ENCODE peak calls at places on chromosomes 11 and 22, in six cellular contexts. N is HepG2, E is A549, F is K562, B is GM12878, Y is endothelial cell of umbilical vein. U is an unnamed sample.

GRCh38 chr11:9203715-9204311 is 61.3 kb downstream of the DENND5A start:
- DNase-seq in B (no peak), N (peak; percentile 10), E (no peak), Y (peak; percentile 17), F (no peak), U (peak; percentile 42)

GRCh38 chr22:38549106-38549884 is 20.7 kb downstream of the DMC1 start:
- DNase-seq in N (no peak), F (no peak), B (no peak), Y (no peak), E (no peak), U (peak; percentile 30)

GRCh38 chr11:108128772-108129171 is 7.4 kb downstream of the ACAT1 start:
- DNase-seq in B (no peak), N (no peak), Y (no peak), F (no peak), E (no peak), U (no peak)

GRCh38 chr11:124481365-124482323 is 36.1 kb upstream of the OR8B8 start:
- DNase-seq in Y (peak; percentile 27), F (peak; percentile 77), E (peak; percentile 2), B (no peak), N (peak; percentile 9), U (peak; percentile 73)

GRCh38 chr11:6437993-6438392 is 2.8 kb downstream of the HPX start:
- DNase-seq in Y (no peak), E (no peak), B (no peak), N (no peak), F (no peak), U (peak; percentile 33)

GRCh38 chr11:12248330-12248729 is 129.0 kb upstream of the PARVA start:
- DNase-seq in N (peak; percentile 69), B (no peak), F (no peak), E (no peak), Y (peak; percentile 67), U (no peak)

GRCh38 chr11:120134931-120135228 is 3.0 kb downstream of the TRIM29 start:
- DNase-seq in N (no peak), Y (no peak), E (no peak), B (no peak), F (no peak), U (no peak)

GRCh38 chr11:67304511-67305113 is 1.3 kb downstream of the SSH3 start:
- DNase-seq in E (no peak), B (no peak), F (no peak), Y (no peak), N (no peak), U (peak; percentile 25)

GRCh38 chr22:21947040-21948014 is 5.3 kb downstream of the PPM1F start:
- DNase-seq in B (no peak), E (no peak), N (peak; percentile 27), F (peak; percentile 98), Y (peak; percentile 66), U (peak; percentile 28)

GRCh38 chr22:28810839-28811491 is 10.6 kb upstream of the XBP1 start:
- DNase-seq in N (peak; percentile 96), Y (peak; percentile 88), F (no peak), B (no peak), E (no peak), U (peak; percentile 93)

GRCh38 chr11:6320411-6321207 is at the start of gene CAVIN3:
- DNase-seq in E (peak; percentile 23), B (peak; percentile 43), Y (peak; percentile 79), N (no peak), F (no peak), U (peak; percentile 15)

GRCh38 chr11:10456519-10456918 is 1.5 kb downstream of the AMPD3 start:
- DNase-seq in F (peak; percentile 49), Y (no peak), E (no peak), N (no peak), B (no peak), U (peak; percentile 30)

GRCh38 chr22:24133187-24133965 is 47.9 kb upstream of the SUSD2 start:
- DNase-seq in E (no peak), N (no peak), B (no peak), F (no peak), Y (no peak), U (peak; percentile 49)

GRCh38 chr11:61683116-61683515 is 2.9 kb downstream of the DAGLA start:
- DNase-seq in N (no peak), Y (no peak), F (no peak), B (no peak), E (no peak), U (no peak)

GRCh38 chr11:61683961-61684869 is 4.0 kb downstream of the DAGLA start:
- DNase-seq in B (no peak), F (no peak), E (no peak), N (no peak), Y (no peak), U (peak; percentile 46)

GRCh38 chr11:61679893-61680621 is at the start of gene DAGLA:
- DNase-seq in Y (peak; percentile 54), F (peak; percentile 93), B (no peak), E (peak; percentile 66), N (peak; percentile 49), U (peak; percentile 72)

GRCh38 chr11:61680622-61681191 is 516 bp downstream of the DAGLA start:
- DNase-seq in Y (no peak), N (no peak), F (no peak), E (no peak), B (no peak), U (no peak)

GRCh38 chr11:61682093-61682732 is 2.0 kb downstream of the DAGLA start:
- DNase-seq in Y (peak; percentile 71), F (no peak), B (no peak), N (peak; percentile 99), E (no peak), U (no peak)
- H3K4me3 ChIP-seq in Y (no peak overlapping the region), F (no peak overlapping the region), B (no peak overlapping the region), N (peak overlapping the region; percentile 74), E (no peak overlapping the region), U (no peak overlapping the region)

GRCh38 chr22:27800250-27801131 is 1.1 kb downstream of the MN1 start:
- DNase-seq in F (no peak), N (no peak), B (no peak), Y (no peak), E (no peak), U (no peak)
- TF ChIP-seq POLR2A in F (no peak), N (no peak), B (no peak), Y (no peak), E (no peak), U (no peak)

GRCh38 chr11:128388182-128388815 is 199.1 kb downstream of the ETS1 start:
- DNase-seq in Y (no peak), F (no peak), B (no peak), E (no peak), N (no peak), U (no peak)
- TF ChIP-seq MYC in Y (no peak), F (no peak), B (no peak), E (no peak), N (no peak), U (no peak)

DNA sequence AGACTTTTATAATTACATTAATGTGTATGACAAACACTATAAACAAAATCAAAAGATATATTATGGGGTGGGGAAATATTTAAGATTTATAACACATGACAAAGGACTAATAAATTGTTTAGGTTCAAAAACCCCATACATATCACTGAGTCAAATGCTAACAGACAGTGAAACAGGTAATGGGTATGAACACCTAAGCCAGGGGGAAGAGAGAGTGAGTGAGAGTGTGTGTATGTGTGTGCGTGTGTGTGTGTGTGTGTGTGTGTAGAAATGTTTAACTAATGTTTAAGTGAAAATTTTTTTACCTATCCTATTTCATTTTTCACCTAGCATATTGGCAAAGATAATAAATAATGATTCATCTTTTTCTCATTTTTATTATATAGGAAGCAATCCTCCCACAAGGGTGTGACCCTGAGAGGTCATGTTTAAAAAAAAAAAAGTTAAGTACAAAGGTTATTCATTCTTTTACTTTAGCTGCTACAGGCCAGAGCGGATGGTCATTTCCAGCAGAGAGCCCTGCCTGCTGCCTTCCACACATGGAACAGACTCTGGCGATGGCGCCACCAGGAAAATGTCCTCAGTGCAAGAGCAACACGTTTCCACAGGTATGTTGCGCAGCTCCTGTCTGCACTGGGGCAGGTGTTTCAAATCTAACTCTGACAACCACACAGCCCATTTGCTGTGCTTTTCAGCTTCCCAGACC is 72.9 kb downstream of the PISD start:
- DNase-seq in B (no peak), Y (no peak), F (no peak), E (no peak), N (peak; percentile 69), U (no peak)
- H3K4me3 ChIP-seq in B (no peak overlapping the region), Y (no peak overlapping the region), F (no peak overlapping the region), E (no peak overlapping the region), N (peak overlapping the region; percentile 30), U (no peak overlapping the region)

GRCh38 chr22:48444320-48445112 is 1383.2 kb downstream of the BRD1 start:
- DNase-seq in Y (no peak), B (peak; percentile 44), E (no peak), F (no peak), N (no peak), U (peak; percentile 25)

GRCh38 chr22:48442663-48443062 is 1385.0 kb downstream of the BRD1 start:
- DNase-seq in E (no peak), F (no peak), B (no peak), N (no peak), Y (no peak), U (no peak)

GRCh38 chr22:48443680-48444079 is 1384.0 kb downstream of the BRD1 start:
- DNase-seq in E (no peak), B (no peak), F (no peak), N (no peak), Y (no peak), U (no peak)

GRCh38 chr22:48448821-48449220 is 1378.9 kb downstream of the BRD1 start:
- DNase-seq in F (no peak), B (no peak), N (no peak), E (no peak), Y (no peak), U (no peak)

DNA sequence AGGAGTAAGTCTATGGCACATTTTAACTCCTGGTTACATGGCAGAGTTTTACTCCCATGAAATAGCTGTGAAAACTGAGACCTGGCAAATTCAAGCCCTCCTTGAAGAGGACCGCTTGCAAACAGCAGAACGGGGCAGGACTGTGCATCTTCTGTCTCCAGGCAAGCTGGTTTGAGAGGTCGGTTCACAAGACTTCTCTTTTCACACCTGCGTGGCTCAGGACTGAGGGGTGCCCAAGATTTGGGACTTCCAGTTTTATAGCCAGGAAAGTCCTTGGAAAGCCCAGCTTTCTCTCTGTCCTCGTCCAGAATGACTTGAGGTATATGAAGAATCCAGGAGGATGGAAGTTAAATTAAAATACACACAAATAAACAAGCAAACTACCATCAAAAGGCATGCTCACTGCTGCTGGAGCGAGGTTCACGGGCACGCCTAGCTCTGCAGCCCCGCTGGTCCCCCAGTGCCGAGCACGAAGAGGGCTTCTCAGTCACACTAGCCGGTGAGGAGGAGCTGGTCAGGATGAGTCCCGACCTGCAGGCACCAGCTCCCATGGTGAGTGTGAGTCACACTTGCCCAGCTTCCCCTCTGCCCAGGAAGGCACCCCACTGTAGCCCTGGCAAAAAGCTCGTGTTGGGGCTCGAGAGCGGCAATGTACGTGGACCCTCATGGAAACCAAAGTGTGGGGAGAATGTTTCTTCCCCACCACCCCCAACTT is 1382.4 kb downstream of the BRD1 start:
- DNase-seq in E (peak; percentile 13), B (no peak), Y (no peak), N (no peak), F (no peak), U (no peak)
- TF ChIP-seq POLR2A in E (no peak), B (no peak), Y (no peak), N (no peak), F (no peak), U (no peak)

GRCh38 chr22:19942886-19943664 is 1.5 kb upstream of the TXNRD2 start:
- DNase-seq in B (no peak), E (no peak), N (peak; percentile 64), Y (peak; percentile 72), F (peak; percentile 72), U (peak; percentile 80)
- TF ChIP-seq MYC in B (no peak), E (no peak), N (no peak), Y (no peak), F (peak; percentile 36), U (peak; percentile 16)

U was measured in NB4.